ENCODE peak calls at places on chromosome 21, in eight cellular contexts. H is cardiac fibroblast, R is posterior cingulate gyrus, A is testis, C is AG09319, V is SW 1271, P is GM10248, F is left lung. I is an unnamed sample.

GRCh38 chr21:26041441-26042180 is 129.0 kb downstream of the APP start:
- DNase-seq in H (peak; percentile 38), R (no peak), A (no peak), C (no peak), V (no peak), P (no peak), F (no peak), I (no peak)

GRCh38 chr21:42991992-42992740 is 17.8 kb downstream of the PKNOX1 start:
- DNase-seq in H (peak; percentile 91), R (no peak), A (no peak), C (no peak), V (no peak), P (no peak), F (no peak), I (peak; percentile 36)

GRCh38 chr21:23694396-23694795 is 1912.9 kb downstream of the MRPL39 start:
- DNase-seq in H (no peak), R (no peak), A (no peak), C (no peak), V (peak; percentile 2), P (no peak), F (no peak), I (no peak)

GRCh38 chr21:34574581-34574980 is 40.3 kb downstream of the RCAN1 start:
- DNase-seq in H (no peak), R (no peak), A (no peak), C (no peak), V (no peak), P (no peak), F (no peak), I (no peak)

GRCh38 chr21:26806734-26807372 is 38.4 kb downstream of the ADAMTS1 start:
- DNase-seq in H (peak; percentile 87), R (no peak), A (no peak), C (no peak), V (no peak), P (no peak), F (no peak), I (no peak)

GRCh38 chr21:41147979-41148355 is 20.0 kb upstream of the BACE2 start:
- DNase-seq in H (no peak), R (no peak), A (no peak), C (no peak), V (no peak), P (no peak), F (no peak), I (no peak)

GRCh38 chr21:17829472-17829871 is 10.3 kb upstream of the C21orf91 start:
- DNase-seq in H (peak; percentile 58), R (no peak), A (no peak), C (no peak), V (no peak), P (no peak), F (no peak), I (no peak)

GRCh38 chr21:42975886-42976608 is 1.7 kb downstream of the PKNOX1 start:
- DNase-seq in H (no peak), R (no peak), A (no peak), C (no peak), V (no peak), P (no peak), F (no peak), I (no peak)

GRCh38 chr21:34808569-34809204 is 139.9 kb downstream of the CLIC6 start:
- DNase-seq in H (peak; percentile 93), R (no peak), A (no peak), C (no peak), V (no peak), P (no peak), F (no peak), I (no peak)

GRCh38 chr21:46091631-46092025 is 6.3 kb upstream of the COL6A2 start:
- DNase-seq in H (no peak), R (no peak), A (no peak), C (no peak), V (no peak), P (no peak), F (peak; percentile 46), I (no peak)

GRCh38 chr21:45530423-45531113 is 11.7 kb downstream of the SLC19A1 start:
- DNase-seq in H (no peak), R (no peak), A (no peak), C (no peak), V (no peak), P (no peak), F (peak; percentile 75), I (no peak)

GRCh38 chr21:45125347-45125746 is 51.0 kb downstream of the ADARB1 start:
- DNase-seq in H (no peak), R (no peak), A (no peak), C (no peak), V (no peak), P (no peak), F (no peak), I (no peak)

GRCh38 chr21:29366532-29366931 is 67.8 kb downstream of the BACH1 start:
- DNase-seq in H (no peak), R (no peak), A (no peak), C (no peak), V (no peak), P (no peak), F (no peak), I (no peak)

GRCh38 chr21:23887709-23888303 is 1719.5 kb downstream of the MRPL39 start:
- DNase-seq in H (no peak), R (no peak), A (no peak), C (no peak), V (no peak), P (no peak), F (no peak), I (no peak)

GRCh38 chr21:44846485-44847260 is 26.8 kb downstream of the PTTG1IP start:
- DNase-seq in H (peak; percentile 73), R (peak; percentile 31), A (peak; percentile 81), C (no peak), V (no peak), P (peak; percentile 45), F (peak; percentile 83), I (peak; percentile 55)

GRCh38 chr21:46661211-46661625 is 25.7 kb downstream of the PRMT2 start:
- DNase-seq in H (peak; percentile 83), R (peak; percentile 80), A (peak; percentile 68), C (peak; percentile 68), V (no peak), P (peak; percentile 84), F (no peak), I (peak; percentile 86)

GRCh38 chr21:42389449-42389835 is 6.4 kb downstream of the TMPRSS3 start:
- DNase-seq in H (no peak), R (no peak), A (no peak), C (no peak), V (no peak), P (no peak), F (peak; percentile 45), I (peak; percentile 47)

GRCh38 chr21:45443595-45444181 is 38.7 kb downstream of the COL18A1 start:
- DNase-seq in H (no peak), R (peak; percentile 65), A (no peak), C (no peak), V (no peak), P (no peak), F (peak; percentile 60), I (no peak)

GRCh38 chr21:39182484-39183271 is 573 bp downstream of the PSMG1 start:
- DNase-seq in H (peak; percentile 37), R (peak; percentile 21), A (peak; percentile 41), C (no peak), V (no peak), P (no peak), F (no peak), I (no peak)

GRCh38 chr21:29323189-29323588 is 24.5 kb downstream of the BACH1 start:
- DNase-seq in H (no peak), R (no peak), A (no peak), C (no peak), V (no peak), P (no peak), F (no peak), I (no peak)

GRCh38 chr21:40386301-40386911 is 460.6 kb downstream of the DSCAM start:
- DNase-seq in H (no peak), R (peak; percentile 68), A (peak; percentile 77), C (no peak), V (no peak), P (no peak), F (peak; percentile 87), I (peak; percentile 60)

GRCh38 chr21:17925900-17926299 is 106.7 kb upstream of the C21orf91 start:
- DNase-seq in H (peak; percentile 52), R (no peak), A (no peak), C (no peak), V (peak; percentile 1), P (no peak), F (no peak), I (no peak)

GRCh38 chr21:15687208-15687607 is 42.6 kb upstream of the USP25 start:
- DNase-seq in H (peak; percentile 61), R (no peak), A (no peak), C (no peak), V (no peak), P (no peak), F (no peak), I (no peak)

GRCh38 chr21:26587621-26588260 is 14.7 kb upstream of the CYYR1 start:
- DNase-seq in H (peak; percentile 60), R (no peak), A (no peak), C (peak; percentile 30), V (no peak), P (no peak), F (no peak), I (no peak)

GRCh38 chr21:26124421-26124833 is 46.1 kb downstream of the APP start:
- DNase-seq in H (peak; percentile 45), R (no peak), A (no peak), C (no peak), V (no peak), P (no peak), F (no peak), I (no peak)

GRCh38 chr21:41605178-41605933 is 97.4 kb upstream of the TMPRSS2 start:
- DNase-seq in H (no peak), R (no peak), A (no peak), C (no peak), V (no peak), P (no peak), F (no peak), I (no peak)

GRCh38 chr21:28805885-28806284 is 186.8 kb downstream of the LTN1 start:
- DNase-seq in H (peak; percentile 95), R (no peak), A (peak; percentile 63), C (peak; percentile 84), V (no peak), P (no peak), F (no peak), I (no peak)